ENCODE peak calls at places on chromosomes 12 and 14, in nine cellular contexts. D, O, X, E, Y, G, I, A and L are unnamed samples.

GRCh38 chr12:125175576-125175975 is 110.3 kb downstream of the AACS start:
- DNase-seq in D (no peak), O (no peak), X (no peak), E (no peak), Y (no peak), G (no peak), I (no peak), A (no peak), L (no peak)

GRCh38 chr12:52675301-52675701 is 4.9 kb downstream of the KRT1 start:
- DNase-seq in D (no peak), O (no peak), X (no peak), E (no peak), Y (no peak), G (no peak), I (no peak), A (no peak), L (no peak)

GRCh38 chr14:91177073-91177796 is 63.4 kb downstream of the DGLUCY start:
- DNase-seq in D (peak), O (peak), X (peak), E (peak), Y (peak), G (peak), I (peak), A (no peak), L (no peak)

GRCh38 chr12:13179159-13180074 is 17.1 kb upstream of the EMP1 start:
- DNase-seq in D (no peak), O (no peak), X (peak), E (peak), Y (peak), G (peak), I (no peak), A (no peak), L (no peak)

GRCh38 chr14:25351269-25351668 is 301.3 kb upstream of the STXBP6 start:
- DNase-seq in D (no peak), O (no peak), X (peak), E (no peak), Y (no peak), G (no peak), I (no peak), A (no peak), L (no peak)

GRCh38 chr12:13362260-13362841 is 165.8 kb downstream of the EMP1 start:
- DNase-seq in D (peak), O (peak), X (peak), E (peak), Y (peak), G (peak), I (peak), A (no peak), L (no peak)

GRCh38 chr12:57128519-57129247 is 400 bp downstream of the LRP1 start:
- DNase-seq in D (no peak), O (no peak), X (no peak), E (no peak), Y (no peak), G (no peak), I (no peak), A (no peak), L (no peak)

GRCh38 chr12:14239350-14239934 is 126.0 kb upstream of the ATF7IP start:
- DNase-seq in D (peak), O (peak), X (peak), E (no peak), Y (peak), G (peak), I (peak), A (no peak), L (peak)

GRCh38 chr14:93115920-93116675 is at the start of gene ITPK1:
- DNase-seq in D (peak), O (peak), X (peak), E (peak), Y (peak), G (peak), I (peak), A (peak), L (no peak)

GRCh38 chr12:47819544-47819901 is 180 bp downstream of the HDAC7 start:
- DNase-seq in D (no peak), O (no peak), X (no peak), E (no peak), Y (no peak), G (no peak), I (no peak), A (no peak), L (no peak)

GRCh38 chr14:94213021-94213420 is 38.9 kb downstream of the PPP4R4 start:
- DNase-seq in D (no peak), O (peak), X (peak), E (peak), Y (peak), G (no peak), I (no peak), A (no peak), L (no peak)

GRCh38 chr12:2775431-2775830 is 19.3 kb upstream of the FKBP4 start:
- DNase-seq in D (no peak), O (no peak), X (no peak), E (no peak), Y (no peak), G (no peak), I (no peak), A (no peak), L (no peak)

GRCh38 chr14:67940894-67941455 is 121.4 kb downstream of the RAD51B start:
- DNase-seq in D (no peak), O (peak), X (peak), E (no peak), Y (peak), G (no peak), I (no peak), A (no peak), L (no peak)

DNA sequence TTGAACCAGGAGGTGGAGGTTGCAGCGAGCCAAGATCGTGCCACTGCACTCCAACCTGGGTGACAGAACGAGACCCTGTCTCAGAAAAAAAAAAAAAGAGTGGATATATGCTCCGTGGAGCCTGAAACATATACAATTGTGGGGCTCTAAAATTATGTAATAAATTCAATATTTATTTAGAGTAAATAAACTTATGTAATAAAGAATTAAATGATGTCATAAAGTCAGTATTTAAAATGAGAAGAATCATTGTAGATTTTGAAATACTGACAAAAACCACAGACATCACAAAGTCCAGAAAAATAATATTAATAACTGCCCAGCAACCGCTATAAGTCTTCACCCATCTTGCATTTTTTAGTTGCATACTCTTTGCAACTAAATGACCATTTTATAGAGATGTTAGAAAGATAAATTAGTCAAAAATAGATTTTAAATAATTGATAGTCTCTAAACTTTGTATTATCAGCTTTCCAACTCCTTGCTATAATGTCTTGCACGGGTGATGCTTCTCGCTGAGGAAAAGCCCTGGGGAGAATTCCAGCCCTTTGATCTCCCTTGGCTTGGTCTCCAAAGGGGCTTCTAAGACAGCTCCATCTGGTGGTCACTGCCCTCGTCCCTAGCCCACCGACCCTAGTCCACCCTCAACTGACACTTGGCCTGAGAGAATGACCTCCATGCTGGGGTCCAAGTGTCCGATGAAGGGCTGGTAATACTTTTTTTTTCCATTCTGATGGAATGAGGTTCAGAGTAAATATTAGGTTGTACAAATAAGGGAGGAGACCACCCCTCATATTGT is 7.9 kb upstream of the TMBIM6 start:
- DNase-seq in D (no peak), O (no peak), X (no peak), E (no peak), Y (no peak), G (no peak), I (no peak), A (no peak), L (no peak)
- TF ChIP-seq CTCF in D (no peak), O (no peak), X (no peak), E (no peak), Y (no peak), G (no peak), I (no peak), A (no peak), L (no peak)

DNA sequence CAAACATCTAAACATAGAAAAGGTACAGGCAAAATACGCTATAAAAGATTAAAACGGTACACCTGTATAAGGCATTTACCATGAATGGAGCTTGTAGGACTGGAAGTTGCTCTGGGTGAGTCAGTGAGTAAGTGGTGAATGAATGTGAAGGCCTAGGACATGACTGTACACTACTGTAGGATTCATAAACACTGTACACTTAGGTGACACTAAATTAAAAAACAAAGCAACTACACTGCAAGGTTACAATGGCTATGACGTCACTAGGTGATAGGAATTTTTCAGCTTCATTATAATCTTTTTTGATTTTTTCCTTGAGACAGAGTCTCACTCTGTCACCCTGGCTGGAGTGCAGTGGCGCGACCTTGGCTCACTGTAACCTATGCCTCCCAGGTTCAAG is 269.2 kb downstream of the KSR2 start:
- DNase-seq in D (no peak), O (no peak), X (no peak), E (no peak), Y (no peak), G (no peak), I (no peak), A (no peak), L (no peak)
- TF ChIP-seq CTCF in D (no peak), O (no peak), X (no peak), E (no peak), Y (no peak), G (no peak), I (no peak), A (no peak), L (no peak)

GRCh38 chr12:8697476-8698131 is at the start of gene RIMKLB:
- DNase-seq in D (peak), O (peak), X (peak), E (peak), Y (peak), G (peak), I (peak), A (peak), L (peak)

GRCh38 chr12:8698830-8699330 is 1.1 kb downstream of the RIMKLB start:
- DNase-seq in D (no peak), O (no peak), X (peak), E (peak), Y (peak), G (no peak), I (no peak), A (no peak), L (no peak)

GRCh38 chr12:8696402-8697100 is 1.2 kb upstream of the RIMKLB start:
- DNase-seq in D (no peak), O (no peak), X (no peak), E (no peak), Y (no peak), G (no peak), I (no peak), A (no peak), L (no peak)

GRCh38 chr12:8698132-8698829 is 490 bp downstream of the RIMKLB start:
- DNase-seq in D (peak), O (peak), X (peak), E (peak), Y (peak), G (peak), I (peak), A (peak), L (peak)

GRCh38 chr12:8697120-8697475 is 693 bp upstream of the RIMKLB start:
- DNase-seq in D (no peak), O (peak), X (peak), E (peak), Y (peak), G (no peak), I (no peak), A (no peak), L (no peak)
- TF ChIP-seq CTCF in D (no peak), O (no peak), X (no peak), E (no peak), Y (no peak), G (no peak), I (no peak), A (no peak), L (no peak)

GRCh38 chr14:105200074-105200473 is 19.0 kb upstream of the NUDT14 start:
- DNase-seq in D (no peak), O (no peak), X (no peak), E (no peak), Y (no peak), G (no peak), I (no peak), A (no peak), L (no peak)
- TF ChIP-seq CTCF in D (peak), O (no peak), X (no peak), E (no peak), Y (no peak), G (no peak), I (peak), A (no peak), L (no peak)

DNA sequence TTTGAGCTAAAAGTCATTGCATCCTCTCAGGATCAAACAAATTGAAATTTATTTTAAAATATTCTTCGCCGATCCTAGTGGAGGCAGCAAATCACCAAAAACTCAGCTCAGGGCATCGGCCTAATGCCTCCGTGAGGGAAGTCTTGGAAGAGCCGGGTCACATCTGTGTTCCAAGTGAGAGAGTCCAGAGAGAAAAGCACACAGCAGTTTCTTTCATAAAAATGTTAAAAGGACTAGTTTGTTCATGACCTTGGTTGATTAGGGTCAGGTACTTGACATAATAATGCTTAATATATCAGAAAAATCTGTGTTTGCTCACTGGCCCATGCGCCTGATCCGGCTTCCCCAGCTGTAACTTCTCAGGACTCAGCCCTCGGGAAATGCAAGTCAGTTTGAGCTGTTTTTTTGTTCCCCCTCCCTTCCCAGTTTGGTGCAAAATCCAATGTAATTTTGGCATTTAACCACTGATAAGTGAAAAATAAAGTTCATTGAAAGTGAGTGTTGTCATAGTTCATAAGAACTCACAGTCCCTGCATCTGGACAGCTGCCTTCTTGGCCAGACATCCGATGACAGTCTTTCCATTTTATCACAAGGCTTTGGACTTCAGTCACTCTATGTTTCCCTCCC is 161.7 kb downstream of the CAND1 start:
- DNase-seq in D (no peak), O (no peak), X (peak), E (no peak), Y (peak), G (peak), I (no peak), A (peak), L (no peak)
- TF ChIP-seq CTCF in D (no peak), O (no peak), X (peak), E (no peak), Y (no peak), G (peak), I (no peak), A (peak), L (peak)

DNA sequence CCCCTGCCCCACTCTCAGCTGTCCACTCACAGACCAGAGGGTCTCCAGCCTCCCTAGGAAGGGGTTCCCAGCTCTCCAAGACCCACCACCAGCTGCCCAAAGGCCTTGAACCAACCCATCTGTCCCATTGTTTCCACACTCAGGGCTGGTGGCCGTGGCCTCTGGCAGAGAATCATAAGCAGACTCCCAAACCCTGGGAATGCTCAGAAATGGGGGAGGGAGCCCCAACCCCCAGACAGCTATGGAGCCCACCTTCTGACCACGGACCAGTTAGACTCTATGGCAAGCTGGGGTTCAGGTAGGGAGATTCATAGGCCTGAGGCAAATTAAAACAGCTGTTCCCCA is 280.0 kb downstream of the DPF3 start:
- DNase-seq in D (no peak), O (no peak), X (no peak), E (no peak), Y (no peak), G (no peak), I (no peak), A (no peak), L (no peak)
- TF ChIP-seq CTCF in D (no peak), O (no peak), X (no peak), E (no peak), Y (no peak), G (no peak), I (no peak), A (no peak), L (no peak)